ENCODE peak calls at places on chromosome 11, in six cellular contexts. S is left ventricle myocardium superior; Y is KBM-7; O is activated gamma-delta T cell treated with anti-CD3 and anti-CD28 coated beads, Interleukin-2, amount 50 U/mL, for 16 hours; H is EH; W is NCI-H187 treated with DMSO at 0.1 percent for 48 hours. P is an unnamed sample.

GRCh38 chr11:62974848-62975522 is 9.8 kb downstream of the SLC22A6 start:
- DNase-seq in O (no peak), Y (peak; percentile 28), S (peak; percentile 83), H (peak; percentile 16), W (no peak), P (no peak)

GRCh38 chr11:107044503-107044902 is 26.2 kb upstream of the GUCY1A2 start:
- DNase-seq in O (no peak), H (no peak), Y (no peak), W (no peak), S (no peak), P (no peak)

GRCh38 chr11:123301696-123302400 is 106.8 kb upstream of the CLMP start:
- DNase-seq in Y (peak; percentile 57), O (peak; percentile 39), S (peak; percentile 82), H (peak; percentile 57), W (no peak), P (no peak)

GRCh38 chr11:3091846-3092602 is 34.8 kb upstream of the CARS1 start:
- DNase-seq in Y (peak; percentile 82), H (peak; percentile 58), S (peak; percentile 83), O (peak; percentile 53), W (no peak), P (no peak)

GRCh38 chr11:27211370-27212127 is 151.5 kb downstream of the CCDC34 start:
- DNase-seq in H (peak; percentile 29), W (no peak), Y (peak; percentile 16), O (no peak), S (peak; percentile 42), P (no peak)

GRCh38 chr11:15873501-15873900 is 482.8 kb downstream of the SOX6 start:
- DNase-seq in S (no peak), O (no peak), H (no peak), W (no peak), Y (no peak), P (no peak)

GRCh38 chr11:11534981-11535380 is 86.8 kb downstream of the GALNT18 start:
- DNase-seq in H (no peak), O (no peak), S (peak; percentile 62), Y (no peak), W (no peak), P (no peak)

GRCh38 chr11:75406338-75406777 is 7.0 kb downstream of the RPS3 start:
- DNase-seq in H (peak; percentile 65), W (no peak), O (no peak), S (no peak), Y (no peak), P (no peak)

GRCh38 chr11:67448220-67448609 is 4.3 kb downstream of the GPR152 start:
- DNase-seq in Y (no peak), W (no peak), S (no peak), O (no peak), H (no peak), P (no peak)

GRCh38 chr11:67438121-67438902 is 830 bp upstream of the PTPRCAP start:
- DNase-seq in H (no peak), W (no peak), O (no peak), Y (no peak), S (peak; percentile 58), P (no peak)

GRCh38 chr11:86737752-86738151 is 62.6 kb upstream of the PRSS23 start:
- DNase-seq in S (no peak), Y (no peak), O (no peak), H (peak; percentile 57), W (no peak), P (no peak)

P was measured in smooth muscle cell of the brain vasculature.